ENCODE peak calls at places on chromosomes 16 and 17, in four cellular contexts. R is WTC11, J is K562, Y is HepG2. M is an unnamed sample.

GRCh38 chr17:68468785-68469184 is 11.5 kb upstream of the WIPI1 start:
- DNase-seq in Y (peak; percentile 76), J (no peak), R (no peak), M (no peak)

GRCh38 chr17:58351710-58352017 is 337 bp downstream of the SUPT4H1 start:
- DNase-seq in R (no peak), Y (no peak), J (peak; percentile 2), M (peak; percentile 35)

GRCh38 chr17:78143214-78144145 is 2.7 kb upstream of the C17orf99 start:
- DNase-seq in Y (no peak), J (no peak), R (no peak), M (no peak)

GRCh38 chr16:54171855-54172537 is 114.6 kb downstream of the IRX3 start:
- DNase-seq in J (no peak), Y (peak; percentile 46), R (no peak), M (no peak)

GRCh38 chr16:27529962-27530361 is 19.8 kb downstream of the GTF3C1 start:
- DNase-seq in Y (no peak), R (no peak), J (no peak), M (no peak)

GRCh38 chr17:74430706-74431567 is 951 bp upstream of the GPRC5C start:
- DNase-seq in J (peak; percentile 71), Y (peak; percentile 95), R (peak; percentile 77), M (peak; percentile 63)

GRCh38 chr16:27238016-27238587 is 30.5 kb downstream of the NSMCE1 start:
- DNase-seq in R (no peak), J (peak; percentile 36), Y (no peak), M (no peak)

GRCh38 chr16:58021661-58022551 is 3.6 kb upstream of the MMP15 start:
- DNase-seq in Y (no peak), R (no peak), J (no peak), M (no peak)

GRCh38 chr17:17525331-17525730 is 29.1 kb upstream of the RASD1 start:
- DNase-seq in J (no peak), R (no peak), Y (no peak), M (no peak)

GRCh38 chr16:9644258-9644657 is 538.0 kb downstream of the GRIN2A start:
- DNase-seq in J (no peak), Y (no peak), R (no peak), M (no peak)

GRCh38 chr17:11330871-11331270 is 89.9 kb downstream of the SHISA6 start:
- DNase-seq in Y (no peak), R (peak; percentile 29), J (no peak), M (no peak)

GRCh38 chr16:1770328-1771071 is 843 bp downstream of the NME3 start:
- DNase-seq in J (no peak), R (peak; percentile 63), Y (no peak), M (peak; percentile 36)

GRCh38 chr17:66549731-66550207 is 247.4 kb downstream of the PRKCA start:
- DNase-seq in J (no peak), R (no peak), Y (no peak), M (no peak)

GRCh38 chr17:62017912-62018311 is 47.2 kb downstream of the MED13 start:
- DNase-seq in R (no peak), J (no peak), Y (no peak), M (no peak)
- TF ChIP-seq ELF4 in R (no peak), J (no peak), Y (no peak), M (no peak)

GRCh38 chr17:45016823-45017222 is 34.6 kb downstream of the DCAKD start:
- DNase-seq in Y (peak; percentile 39), R (peak; percentile 38), J (no peak), M (no peak)
- TF ChIP-seq SP1 in Y (no peak), R (no peak), J (no peak), M (no peak)

DNA sequence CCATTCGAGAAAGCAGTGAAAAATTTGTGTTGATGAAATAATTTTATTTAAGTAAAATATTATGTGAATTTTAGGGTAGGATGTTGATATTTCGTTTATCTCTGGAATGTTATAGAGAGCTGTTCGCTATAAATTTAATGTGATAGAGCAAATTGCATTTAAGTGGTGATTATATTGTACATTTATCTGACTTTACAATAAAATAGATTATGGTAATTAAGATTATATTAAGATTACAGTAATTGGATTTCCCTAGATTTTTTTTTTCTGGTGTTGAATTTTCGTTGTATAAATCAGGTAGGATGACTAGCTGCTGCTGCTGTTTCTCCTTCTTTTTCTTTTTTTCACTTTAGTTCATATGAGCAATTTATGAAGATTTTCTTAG is 71.0 kb downstream of the AATF start:
- DNase-seq in R (no peak), Y (no peak), J (no peak), M (no peak)
- TF ChIP-seq ELF4 in R (no peak), Y (no peak), J (no peak), M (no peak)

DNA sequence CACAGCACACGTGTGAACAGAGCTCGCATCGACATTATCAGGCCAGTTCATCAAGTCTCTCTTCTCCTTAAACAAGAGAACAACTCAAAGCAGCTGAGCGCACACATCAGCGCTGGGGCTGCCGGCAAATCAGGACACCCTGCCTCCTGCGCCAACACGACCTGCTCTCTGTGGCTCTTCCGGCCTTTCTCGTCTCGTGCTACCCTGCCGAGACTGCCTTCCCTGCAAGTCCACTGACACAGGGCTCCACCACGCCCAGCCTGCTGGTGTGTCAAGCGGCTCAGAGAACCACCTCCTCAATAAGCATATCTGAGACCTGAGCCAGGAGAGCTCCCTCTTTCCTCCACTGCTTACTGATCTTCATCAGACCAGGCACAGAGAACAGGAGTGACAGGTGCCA is 96.9 kb downstream of the ZNF778 start:
- DNase-seq in J (no peak), Y (no peak), R (no peak), M (no peak)
- TF ChIP-seq SP1 in J (no peak), Y (no peak), R (no peak), M (no peak)

DNA sequence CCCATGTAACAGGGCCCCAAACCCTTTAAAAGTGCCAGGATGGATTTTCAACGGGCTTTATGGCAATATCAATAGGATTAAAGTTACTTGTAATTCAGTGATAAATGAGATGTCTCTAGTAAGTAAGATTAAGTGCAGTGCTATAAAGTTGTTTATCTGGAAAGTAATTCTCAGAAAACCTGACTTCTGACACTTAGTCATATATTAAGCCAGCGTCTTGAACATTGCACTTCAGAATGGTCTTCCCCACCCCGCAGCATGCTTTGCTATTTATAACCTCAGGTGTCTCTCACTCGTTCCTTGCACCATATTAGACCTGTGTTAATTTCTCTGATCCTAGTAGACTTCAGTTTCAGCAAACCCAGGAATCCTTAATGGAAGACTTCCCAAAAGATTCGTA is 2.1 kb upstream of the MAF start:
- DNase-seq in R (no peak), Y (no peak), J (no peak), M (no peak)
- TF ChIP-seq ELF4 in R (no peak), Y (no peak), J (no peak), M (no peak)

GRCh38 chr16:30083216-30084055 is 7.6 kb downstream of the PPP4C start:
- DNase-seq in J (no peak), R (no peak), Y (no peak), M (no peak)
- TF ChIP-seq SP1 in J (no peak), R (no peak), Y (no peak), M (no peak)

GRCh38 chr17:8889458-8890210 is 22.2 kb upstream of the PIK3R6 start:
- DNase-seq in R (no peak), J (no peak), Y (no peak), M (no peak)

GRCh38 chr17:8885968-8886674 is 18.6 kb upstream of the PIK3R6 start:
- DNase-seq in Y (no peak), J (peak; percentile 28), R (peak; percentile 65), M (no peak)

GRCh38 chr17:8888704-8889302 is 21.3 kb upstream of the PIK3R6 start:
- DNase-seq in R (no peak), J (no peak), Y (no peak), M (no peak)

GRCh38 chr17:8890671-8891070 is 23.2 kb upstream of the PIK3R6 start:
- DNase-seq in J (no peak), Y (no peak), R (no peak), M (no peak)

GRCh38 chr17:8887834-8888703 is 20.6 kb upstream of the PIK3R6 start:
- DNase-seq in R (peak; percentile 89), Y (peak; percentile 39), J (peak; percentile 33), M (peak; percentile 39)
- TF ChIP-seq ELF4 in R (no peak), Y (no peak), J (no peak), M (no peak)

DNA sequence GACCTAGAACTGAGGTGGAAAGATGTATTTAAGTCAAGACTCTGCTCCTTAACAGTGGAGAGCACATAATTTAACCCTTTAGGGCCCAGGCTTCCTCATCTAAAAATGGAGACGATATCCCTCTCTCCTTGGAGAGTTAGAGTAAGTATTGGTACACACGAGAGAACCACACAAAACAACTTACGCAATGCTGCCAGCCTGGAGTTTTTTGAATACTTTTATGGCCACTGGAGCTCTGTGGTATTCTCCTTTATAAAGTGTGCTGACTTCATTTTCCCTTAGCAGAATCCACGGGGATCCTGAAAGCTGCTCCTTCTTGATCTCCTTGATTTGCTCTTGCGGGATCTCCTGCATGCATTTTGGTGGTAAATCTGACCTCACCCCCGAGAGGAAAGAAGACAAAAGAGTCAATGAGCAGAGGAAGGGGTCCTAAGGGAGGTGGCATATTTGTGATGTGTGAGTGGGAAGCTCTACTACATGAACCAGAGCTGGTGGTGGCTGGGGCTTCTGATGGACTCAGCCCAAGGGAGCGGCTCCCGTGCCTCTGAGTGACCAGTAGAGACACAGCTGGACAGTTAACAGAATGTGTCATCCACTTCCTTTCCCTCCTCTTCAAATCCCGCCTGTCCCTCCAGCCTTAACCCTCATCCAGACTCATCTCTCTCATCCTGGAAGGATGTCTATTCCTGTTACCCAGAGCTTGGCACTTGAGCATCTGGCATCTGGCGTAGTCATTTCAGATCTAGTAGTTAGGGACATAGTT is 9.4 kb downstream of the MLKL start:
- DNase-seq in R (no peak), J (no peak), Y (no peak), M (no peak)
- TF ChIP-seq SP1 in R (no peak), J (no peak), Y (no peak), M (no peak)

DNA sequence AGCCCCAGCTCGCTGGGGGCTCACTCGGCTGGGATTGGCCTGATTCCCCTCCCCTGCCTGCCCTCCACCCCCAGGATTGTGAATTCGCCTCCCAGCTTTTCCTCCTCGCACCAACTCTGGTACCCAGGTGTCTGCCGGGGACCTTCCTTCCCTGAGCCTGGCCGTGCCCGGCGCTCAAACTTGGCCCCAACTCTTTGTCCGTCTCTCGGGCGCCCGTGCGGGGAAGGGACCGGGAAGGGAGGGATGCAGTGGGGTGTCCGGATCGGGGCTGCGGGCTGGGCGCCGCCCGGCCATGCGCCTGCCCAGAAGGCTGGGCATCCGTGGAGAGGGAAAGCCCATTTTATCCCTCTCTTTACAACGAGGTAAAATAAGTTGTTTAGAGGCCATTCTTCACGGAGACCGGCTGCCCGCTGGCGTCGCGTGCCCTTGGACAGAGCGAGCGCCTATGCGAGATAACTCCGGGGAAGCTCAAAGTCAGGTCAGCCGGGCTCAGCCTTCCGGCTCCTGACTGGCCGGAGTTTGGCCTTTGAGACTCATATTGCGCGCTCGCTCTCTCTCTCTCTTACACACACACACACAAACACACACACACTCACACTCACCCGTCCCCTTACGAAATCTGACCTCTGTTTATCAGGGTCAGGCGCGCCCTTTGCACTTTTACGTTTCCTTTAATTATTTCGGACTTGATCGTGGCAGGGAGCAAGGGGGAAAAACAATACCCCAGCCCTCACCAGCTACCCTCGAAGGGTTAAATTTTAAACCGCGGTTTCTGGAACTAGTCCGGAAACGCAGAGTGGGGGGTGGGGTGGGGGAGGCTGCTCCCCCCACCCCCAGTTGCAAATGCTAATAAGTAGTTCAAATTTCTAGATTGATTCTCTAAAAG is 798 bp upstream of the MAF start:
- DNase-seq in Y (peak; percentile 72), R (peak; percentile 35), J (no peak), M (no peak)
- TF ChIP-seq ELF4 in Y (no peak), R (no peak), J (no peak), M (no peak)

DNA sequence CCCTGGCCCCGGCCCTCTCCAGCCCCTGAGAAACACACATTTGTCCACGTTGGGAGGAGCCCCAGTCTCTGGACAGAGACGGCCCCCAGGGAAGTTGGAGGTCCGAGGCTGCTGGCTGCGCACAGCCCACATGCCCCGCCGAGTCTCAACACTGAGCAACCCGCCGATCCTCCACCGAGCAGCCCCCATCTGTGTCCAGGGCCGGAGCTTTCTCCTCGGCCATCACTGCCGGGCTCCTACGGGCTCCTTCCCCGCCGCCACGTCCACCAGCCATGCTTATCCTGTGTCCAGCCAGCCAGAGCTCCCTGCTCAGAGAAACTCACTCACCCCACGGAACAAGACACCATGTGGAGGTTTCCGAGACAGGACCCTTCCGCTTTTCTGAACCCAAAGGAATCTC is 103.3 kb downstream of the ENGASE start:
- DNase-seq in Y (no peak), J (no peak), R (no peak), M (no peak)
- TF ChIP-seq SP1 in Y (no peak), J (no peak), R (no peak), M (no peak)